ENCODE peak calls at places on chromosome 12, in eight cellular contexts. V, M, K, Z, F, I, Y and X are unnamed samples.

GRCh38 chr12:67582238-67582834 is 66.2 kb upstream of the DYRK2 start:
- DNase-seq in V (no peak), M (no peak), K (no peak), Z (no peak), F (no peak), I (no peak), Y (no peak), X (no peak)

GRCh38 chr12:65902504-65902903 is 78.2 kb downstream of the HMGA2 start:
- DNase-seq in V (no peak), M (no peak), K (no peak), Z (no peak), F (no peak), I (no peak), Y (no peak), X (no peak)

GRCh38 chr12:76006028-76006916 is 25.3 kb downstream of the PHLDA1 start:
- DNase-seq in V (no peak), M (no peak), K (no peak), Z (no peak), F (no peak), I (no peak), Y (no peak), X (no peak)

GRCh38 chr12:19704966-19705365 is 265.7 kb downstream of the AEBP2 start:
- DNase-seq in V (no peak), M (no peak), K (no peak), Z (no peak), F (no peak), I (no peak), Y (no peak), X (no peak)

GRCh38 chr12:532908-533565 is 73.3 kb downstream of the B4GALNT3 start:
- DNase-seq in V (no peak), M (no peak), K (no peak), Z (no peak), F (no peak), I (no peak), Y (no peak), X (no peak)

GRCh38 chr12:113512568-113512967 is 40.9 kb upstream of the LHX5 start:
- DNase-seq in V (no peak), M (no peak), K (no peak), Z (no peak), F (no peak), I (no peak), Y (no peak), X (no peak)

GRCh38 chr12:104317538-104318210 is 14.1 kb downstream of the EID3 start:
- DNase-seq in V (no peak), M (no peak), K (no peak), Z (no peak), F (no peak), I (no peak), Y (no peak), X (no peak)

GRCh38 chr12:111942557-111942956 is 70.4 kb downstream of the TMEM116 start:
- DNase-seq in V (peak; percentile 3), M (no peak), K (no peak), Z (no peak), F (no peak), I (no peak), Y (no peak), X (no peak)

GRCh38 chr12:119528241-119528640 is 65.3 kb upstream of the TMEM233 start:
- DNase-seq in V (no peak), M (peak; percentile 9), K (no peak), Z (no peak), F (no peak), I (no peak), Y (no peak), X (no peak)

GRCh38 chr12:109919466-109919865 is 19.4 kb downstream of the TCHP start:
- DNase-seq in V (no peak), M (no peak), K (no peak), Z (no peak), F (no peak), I (no peak), Y (no peak), X (no peak)

GRCh38 chr12:55932546-55932919 is 1.6 kb downstream of the DGKA start:
- DNase-seq in V (peak; percentile 45), M (no peak), K (no peak), Z (peak; percentile 33), F (peak; percentile 19), I (no peak), Y (no peak), X (no peak)

GRCh38 chr12:96091833-96092232 is 56.4 kb upstream of the LTA4H start:
- DNase-seq in V (no peak), M (no peak), K (no peak), Z (no peak), F (no peak), I (no peak), Y (peak; percentile 21), X (no peak)

GRCh38 chr12:117100851-117101673 is 1.8 kb upstream of the TESC start:
- DNase-seq in V (peak; percentile 48), M (no peak), K (no peak), Z (no peak), F (no peak), I (no peak), Y (no peak), X (no peak)
- H3K27me3 ChIP-seq in V (no peaks in the 10 kb centered on the region), M (no peaks in the 10 kb centered on the region), K (peaks cover 6% of the 10 kb centered on the region), Z (peaks cover 10% of the 10 kb centered on the region), F (no peaks in the 10 kb centered on the region), I (no peaks in the 10 kb centered on the region), Y (peaks cover 73% of the 10 kb centered on the region), X (peaks cover 2% of the 10 kb centered on the region)

GRCh38 chr12:98758331-98758730 is 113.2 kb downstream of the APAF1 start:
- DNase-seq in V (no peak), M (no peak), K (peak; percentile 68), Z (no peak), F (no peak), I (no peak), Y (no peak), X (no peak)
- H3K27me3 ChIP-seq in V (no peaks in the 10 kb centered on the region), M (no peaks in the 10 kb centered on the region), K (no peaks in the 10 kb centered on the region), Z (no peaks in the 10 kb centered on the region), F (no peaks in the 10 kb centered on the region), I (no peaks in the 10 kb centered on the region), Y (peaks cover 4% of the 10 kb centered on the region), X (peaks cover 9% of the 10 kb centered on the region)

GRCh38 chr12:130920119-130920703 is 33.5 kb upstream of the ADGRD1 start:
- DNase-seq in V (no peak), M (no peak), K (no peak), Z (no peak), F (no peak), I (no peak), Y (no peak), X (no peak)
- H3K27me3 ChIP-seq in V (no peaks in the 10 kb centered on the region), M (no peaks in the 10 kb centered on the region), K (no peaks in the 10 kb centered on the region), Z (peaks cover 24% of the 10 kb centered on the region), F (no peaks in the 10 kb centered on the region), I (no peaks in the 10 kb centered on the region), Y (peaks cover 10% of the 10 kb centered on the region), X (peaks cover 19% of the 10 kb centered on the region)

DNA sequence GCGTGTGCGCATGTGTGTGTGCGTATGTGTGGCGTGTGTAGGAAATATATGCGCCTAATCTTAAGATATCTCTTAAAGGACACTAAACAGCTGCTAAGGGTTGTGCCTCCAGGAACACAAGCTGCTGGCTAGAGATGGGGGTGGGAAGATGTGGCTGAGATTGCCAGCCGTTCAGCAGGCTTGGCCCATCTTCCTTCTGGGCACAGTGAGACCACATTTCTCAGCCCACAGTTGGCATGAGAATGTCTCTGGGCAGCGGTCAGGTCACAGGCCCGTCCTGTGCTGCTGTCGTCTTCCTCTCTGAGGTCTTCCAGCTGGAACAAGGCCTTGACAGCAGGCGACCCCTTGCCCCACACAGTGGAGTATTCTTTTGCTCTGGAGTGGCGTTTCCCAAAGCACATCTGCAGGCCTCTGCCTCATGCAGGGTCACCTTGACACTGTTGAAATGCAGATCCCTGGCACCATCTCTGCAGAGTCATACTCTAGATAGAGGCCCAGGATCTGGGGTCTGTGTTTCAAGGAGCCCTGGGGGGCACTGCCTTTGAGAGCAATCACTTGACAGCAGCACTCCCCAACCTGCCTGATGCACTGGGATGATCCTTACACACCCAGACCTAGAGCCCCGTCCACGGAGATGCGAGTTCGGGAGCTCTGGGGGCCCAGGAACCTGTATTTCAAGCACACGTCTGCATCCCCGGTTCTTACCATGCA is 335.5 kb upstream of the SFSWAP start:
- DNase-seq in V (no peak), M (no peak), K (no peak), Z (no peak), F (no peak), I (no peak), Y (no peak), X (no peak)
- H3K27me3 ChIP-seq in V (no peaks in the 10 kb centered on the region), M (no peaks in the 10 kb centered on the region), K (no peaks in the 10 kb centered on the region), Z (no peaks in the 10 kb centered on the region), F (no peaks in the 10 kb centered on the region), I (no peaks in the 10 kb centered on the region), Y (peaks cover 9% of the 10 kb centered on the region), X (peaks cover 3% of the 10 kb centered on the region)